ENCODE peak calls at places on chromosomes 12 and 14, in five cellular contexts. T, W, I, Y and V are unnamed samples. For H3K27me3, the result is how much of the 10 kb centered on the place peaks cover.

GRCh38 chr14:30443368-30444007 is 115.5 kb upstream of the G2E3 start:
- DNase-seq in I (peak), W (no peak), T (no peak), Y (no peak), V (peak)

GRCh38 chr14:68520637-68521556 is 272.0 kb downstream of the ZFP36L1 start:
- DNase-seq in Y (peak), T (no peak), W (no peak), I (no peak), V (peak)

GRCh38 chr12:18153826-18154225 is 63.8 kb upstream of the RERGL start:
- DNase-seq in Y (no peak), T (no peak), W (no peak), I (peak), V (no peak)

GRCh38 chr12:44571031-44571550 is 305.0 kb downstream of the NELL2 start:
- DNase-seq in Y (no peak), W (no peak), T (no peak), I (no peak), V (no peak)

GRCh38 chr12:110005319-110005973 is 6.2 kb downstream of the ANKRD13A start:
- DNase-seq in T (no peak), Y (no peak), W (no peak), I (no peak), V (no peak)

GRCh38 chr14:20327005-20327869 is 5.8 kb downstream of the CCNB1IP1 start:
- DNase-seq in W (no peak), Y (no peak), I (peak), T (no peak), V (peak)

GRCh38 chr14:103770902-103771301 is 55.3 kb downstream of the ZFYVE21 start:
- DNase-seq in T (no peak), Y (no peak), I (peak), W (no peak), V (peak)

GRCh38 chr12:123890536-123890902 is 82.1 kb downstream of the CCDC92 start:
- DNase-seq in I (no peak), T (no peak), W (no peak), Y (no peak), V (no peak)

GRCh38 chr14:24179294-24179960 is 7.5 kb downstream of the REC8 start:
- DNase-seq in W (peak), Y (no peak), T (no peak), I (no peak), V (no peak)

GRCh38 chr12:130424858-130425697 is 87.4 kb downstream of the PIWIL1 start:
- DNase-seq in I (no peak), Y (peak), T (peak), W (no peak), V (peak)

GRCh38 chr14:68977741-68978549 is 1.2 kb downstream of the ACTN1 start:
- DNase-seq in T (peak), W (peak), I (peak), Y (peak), V (peak)

GRCh38 chr12:38921025-38921677 is 15.8 kb upstream of the CPNE8 start:
- DNase-seq in T (no peak), I (peak), W (no peak), Y (peak), V (peak)

GRCh38 chr12:8773456-8773855 is 49.0 kb upstream of the A2ML1 start:
- DNase-seq in I (no peak), W (no peak), T (no peak), Y (no peak), V (no peak)

GRCh38 chr12:129552996-129553750 is 350.7 kb downstream of the TMEM132D start:
- DNase-seq in Y (peak), I (no peak), W (no peak), T (no peak), V (no peak)

GRCh38 chr12:82688619-82689018 is 1.9 kb downstream of the TMTC2 start:
- DNase-seq in I (peak), Y (no peak), T (no peak), W (no peak), V (no peak)

GRCh38 chr12:37545759-37546158 is 770.8 kb upstream of the ALG10B start:
- DNase-seq in Y (no peak), W (no peak), T (no peak), I (no peak), V (no peak)

GRCh38 chr12:15602051-15602672 is 187.0 kb downstream of the EPS8 start:
- DNase-seq in I (no peak), T (no peak), Y (no peak), W (no peak), V (no peak)

GRCh38 chr12:103373088-103373523 is 122.7 kb downstream of the C12orf42 start:
- DNase-seq in T (no peak), Y (no peak), W (no peak), I (no peak), V (no peak)

GRCh38 chr12:10115890-10116289 is 14.1 kb downstream of the CLEC7A start:
- DNase-seq in I (no peak), W (no peak), Y (no peak), T (no peak), V (no peak)

GRCh38 chr12:58884916-58885315 is 35.4 kb downstream of the LRIG3 start:
- DNase-seq in W (no peak), Y (no peak), I (no peak), T (no peak), V (no peak)

GRCh38 chr12:29655861-29656260 is 127.9 kb downstream of the TMTC1 start:
- DNase-seq in I (no peak), W (no peak), T (no peak), Y (no peak), V (no peak)

GRCh38 chr12:113030875-113031525 is 25.5 kb upstream of the DTX1 start:
- DNase-seq in Y (peak), I (peak), T (no peak), W (no peak), V (peak)

GRCh38 chr12:53197011-53197640 is 9.9 kb downstream of the ITGB7 start:
- DNase-seq in I (no peak), T (no peak), W (no peak), Y (no peak), V (no peak)
- H3K4me3 ChIP-seq in I (peak), T (peak), W (no peak), Y (no peak), V (peak)

GRCh38 chr12:51265024-51265423 is 5.2 kb downstream of the SMAGP start:
- DNase-seq in Y (no peak), W (no peak), I (no peak), T (no peak), V (no peak)
- H3K27me3 ChIP-seq in Y (under half), W (under half), I (under half), T (under half), V (under half)

GRCh38 chr12:4857472-4858291 is 52.0 kb upstream of the KCNA1 start:
- DNase-seq in Y (peak), W (peak), I (peak), T (peak), V (peak)
- H3K4me3 ChIP-seq in Y (no peak), W (no peak), I (peak), T (peak), V (no peak)

GRCh38 chr12:132211811-132212210 is 67.6 kb downstream of the NOC4L start:
- DNase-seq in W (no peak), I (no peak), Y (no peak), T (no peak), V (no peak)

GRCh38 chr12:132213359-132214160 is 69.3 kb downstream of the NOC4L start:
- DNase-seq in T (no peak), Y (no peak), I (no peak), W (no peak), V (no peak)

GRCh38 chr12:132215644-132215989 is 71.4 kb downstream of the NOC4L start:
- DNase-seq in W (no peak), T (no peak), I (no peak), Y (no peak), V (no peak)

GRCh38 chr12:132214906-132215643 is 70.8 kb downstream of the NOC4L start:
- DNase-seq in W (no peak), Y (peak), T (no peak), I (peak), V (peak)

DNA sequence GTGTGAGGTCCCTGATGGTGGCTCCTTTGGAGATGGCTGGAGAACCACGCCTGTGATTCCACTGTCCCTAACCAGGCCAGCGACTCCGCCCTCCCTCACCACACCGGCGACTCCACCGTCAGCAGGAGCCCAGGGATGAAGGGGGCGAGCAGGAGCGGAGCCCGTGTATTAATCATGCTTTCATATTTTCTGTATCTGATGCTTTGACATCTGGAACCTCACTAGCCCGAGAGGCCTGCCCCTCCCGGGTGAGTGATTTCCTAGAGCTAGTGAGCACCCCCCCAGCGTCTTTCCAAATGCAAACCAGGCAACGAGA is 69.9 kb downstream of the NOC4L start:
- DNase-seq in W (no peak), T (no peak), I (no peak), Y (no peak), V (no peak)
- H3K27me3 ChIP-seq in W (under half), T (under half), I (half or more), Y (under half), V (under half)

DNA sequence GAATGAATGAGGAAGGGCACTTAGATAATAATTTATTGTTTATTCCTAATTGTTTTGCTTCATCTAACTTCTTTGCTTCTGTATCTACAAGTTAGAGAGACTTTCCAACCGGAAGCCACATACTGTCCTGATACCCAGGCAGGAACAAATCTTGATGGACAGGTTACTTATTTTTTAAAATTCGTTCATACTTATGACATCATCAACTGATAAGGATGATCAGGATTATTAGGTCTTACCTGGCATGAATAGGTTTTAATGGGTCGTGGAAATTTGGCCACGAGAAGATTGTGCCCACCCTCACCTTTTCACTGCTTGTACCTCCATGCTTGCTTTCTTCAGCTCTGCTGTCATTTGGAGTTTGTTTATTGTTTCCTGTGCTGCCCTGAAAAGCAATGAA is 39.3 kb downstream of the SNRPF start:
- DNase-seq in Y (no peak), T (no peak), W (no peak), I (no peak), V (no peak)
- H3K4me3 ChIP-seq in Y (no peak), T (no peak), W (no peak), I (no peak), V (no peak)

GRCh38 chr12:132178801-132179401 is 34.6 kb downstream of the NOC4L start:
- DNase-seq in W (no peak), I (peak), T (no peak), Y (no peak), V (no peak)

GRCh38 chr12:132178314-132178713 is 34.1 kb downstream of the NOC4L start:
- DNase-seq in Y (no peak), I (no peak), T (no peak), W (no peak), V (no peak)

GRCh38 chr12:132175496-132176357 is 31.5 kb downstream of the NOC4L start:
- DNase-seq in T (no peak), Y (no peak), I (no peak), W (no peak), V (no peak)

GRCh38 chr12:132176358-132176919 is 32.2 kb downstream of the NOC4L start:
- DNase-seq in Y (no peak), T (no peak), W (no peak), I (no peak), V (no peak)

DNA sequence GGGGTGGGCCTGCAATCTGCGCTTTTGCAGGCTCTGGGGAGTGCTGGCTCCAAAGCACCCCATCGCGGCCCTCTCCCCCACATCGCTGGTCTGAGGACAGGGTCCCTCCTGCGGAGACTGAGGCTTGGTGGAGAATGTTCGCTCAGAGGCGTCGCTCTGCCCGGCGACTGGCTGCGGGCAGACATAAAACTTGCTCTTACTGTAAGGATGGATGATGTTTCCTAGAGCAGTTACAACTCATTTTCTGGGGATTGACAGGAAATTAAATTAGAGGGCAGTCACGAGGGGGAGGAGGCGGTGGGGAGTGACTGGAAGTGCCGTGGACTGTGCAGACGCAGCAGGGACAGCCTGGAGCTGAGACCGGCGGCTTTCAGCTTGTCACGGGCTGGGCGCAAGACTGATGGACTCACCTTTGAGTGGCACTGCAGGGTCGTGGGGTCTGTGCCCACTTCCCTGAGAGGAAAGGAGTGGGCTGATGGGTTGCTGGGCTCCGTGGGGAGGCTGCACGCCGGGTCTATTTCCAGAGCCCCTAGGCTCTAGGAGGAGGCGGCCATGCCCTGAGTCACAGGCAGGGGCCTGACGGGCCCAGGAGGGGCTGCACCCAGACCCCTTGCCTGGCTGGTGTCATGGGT is 32.8 kb downstream of the NOC4L start:
- DNase-seq in T (no peak), I (no peak), W (no peak), Y (no peak), V (no peak)
- H3K27me3 ChIP-seq in T (under half), I (half or more), W (under half), Y (under half), V (under half)

GRCh38 chr12:55745361-55746146 is 2.6 kb downstream of the GDF11 start:
- DNase-seq in I (peak), Y (peak), T (peak), W (no peak), V (peak)

GRCh38 chr12:55748230-55748993 is 5.5 kb downstream of the GDF11 start:
- DNase-seq in I (no peak), W (no peak), T (no peak), Y (peak), V (peak)

GRCh38 chr12:55746913-55747231 is 4.0 kb downstream of the GDF11 start:
- DNase-seq in T (no peak), Y (no peak), W (no peak), I (no peak), V (peak)

GRCh38 chr12:55743967-55744931 is 1.3 kb downstream of the GDF11 start:
- DNase-seq in Y (peak), T (peak), I (peak), W (no peak), V (peak)

GRCh38 chr12:55746147-55746912 is 3.4 kb downstream of the GDF11 start:
- DNase-seq in W (no peak), Y (no peak), T (no peak), I (no peak), V (peak)
- H3K4me3 ChIP-seq in W (no peak), Y (peak), T (no peak), I (peak), V (peak)

GRCh38 chr12:98137278-98137677 is 378.1 kb upstream of the TMPO start:
- DNase-seq in W (no peak), T (no peak), Y (no peak), I (no peak), V (no peak)
- H3K27me3 ChIP-seq in W (under half), T (under half), Y (under half), I (under half), V (under half)

DNA sequence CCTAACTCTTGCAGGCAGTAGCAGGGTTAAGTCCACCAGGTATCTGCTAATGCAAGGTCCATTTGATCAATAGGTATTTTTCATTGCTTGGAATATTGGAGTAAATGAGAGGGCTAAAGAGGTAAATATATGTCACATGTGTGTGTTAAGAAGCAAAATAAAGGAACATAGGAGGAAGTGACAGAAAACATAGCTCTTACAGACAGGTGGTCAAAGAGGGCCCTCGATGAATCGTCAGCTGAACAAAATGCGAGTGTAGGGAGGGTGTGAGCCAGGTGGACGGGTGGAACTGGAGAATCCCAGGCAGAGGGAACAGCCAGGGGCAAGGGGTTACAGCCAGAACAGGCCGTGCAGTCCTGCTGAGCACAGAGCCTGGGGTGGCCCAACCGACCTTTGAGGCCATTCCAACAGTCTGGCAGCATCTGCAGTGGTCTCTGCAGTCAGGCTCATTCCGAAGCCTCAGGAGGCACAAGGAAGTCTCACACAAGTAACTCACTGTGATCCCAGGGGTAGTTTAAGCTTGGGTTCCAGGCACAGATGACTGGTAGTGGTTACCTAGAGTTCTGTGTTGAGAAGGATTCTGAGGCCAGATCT is 43.2 kb downstream of the CCDC88C start:
- DNase-seq in I (peak), W (no peak), Y (peak), T (no peak), V (no peak)
- H3K4me3 ChIP-seq in I (no peak), W (no peak), Y (no peak), T (no peak), V (no peak)